ENCODE peak calls at places on chromosomes 6 and 20, in eight cellular contexts. One of them, this sample, is unnamed.

GRCh38 chr6:111485316-111485715 is 2.3 kb upstream of the REV3L start:
- DNase-seq in brain microvascular endothelial cell: no peak
- DNase-seq in cardiac muscle cell: no peak
- DNase-seq in CD4-positive, alpha-beta T cell: no peak
- DNase-seq in hepatocyte: no peak
- DNase-seq in left lung: no peak
- DNase-seq in right lobe of liver: no peak
- DNase-seq in foreskin fibroblast: no peak
- DNase-seq in this sample: no peak

GRCh38 chr6:63245908-63246307 is 34.6 kb downstream of the FKBP1C start:
- DNase-seq in brain microvascular endothelial cell: no peak
- DNase-seq in hepatocyte: no peak
- DNase-seq in CD4-positive, alpha-beta T cell: no peak
- DNase-seq in right lobe of liver: no peak
- DNase-seq in foreskin fibroblast: no peak
- DNase-seq in left lung: no peak
- DNase-seq in cardiac muscle cell: no peak
- DNase-seq in this sample: no peak

GRCh38 chr6:140440223-140440810 is 1065.9 kb upstream of the CITED2 start:
- DNase-seq in cardiac muscle cell: no peak
- DNase-seq in brain microvascular endothelial cell: no peak
- DNase-seq in hepatocyte: no peak
- DNase-seq in right lobe of liver: no peak
- DNase-seq in foreskin fibroblast: no peak
- DNase-seq in left lung: no peak
- DNase-seq in CD4-positive, alpha-beta T cell: no peak
- DNase-seq in this sample: no peak

GRCh38 chr20:57814529-57814928 is 104.7 kb upstream of the PMEPA1 start:
- DNase-seq in CD4-positive, alpha-beta T cell: no peak
- DNase-seq in right lobe of liver: no peak
- DNase-seq in cardiac muscle cell: no peak
- DNase-seq in brain microvascular endothelial cell: no peak
- DNase-seq in left lung: no peak
- DNase-seq in foreskin fibroblast: no peak
- DNase-seq in hepatocyte: no peak
- DNase-seq in this sample: no peak

GRCh38 chr6:143034689-143035334 is 25.9 kb upstream of the AIG1 start:
- DNase-seq in CD4-positive, alpha-beta T cell: no peak
- DNase-seq in right lobe of liver: no peak
- DNase-seq in foreskin fibroblast: no peak
- DNase-seq in brain microvascular endothelial cell: no peak
- DNase-seq in hepatocyte: no peak
- DNase-seq in cardiac muscle cell: no peak
- DNase-seq in left lung: peak; percentile 51
- DNase-seq in this sample: no peak

GRCh38 chr20:6590891-6591679 is 176.4 kb upstream of the BMP2 start:
- DNase-seq in right lobe of liver: no peak
- DNase-seq in foreskin fibroblast: peak; percentile 80
- DNase-seq in left lung: no peak
- DNase-seq in cardiac muscle cell: peak; percentile 69
- DNase-seq in brain microvascular endothelial cell: peak; percentile 65
- DNase-seq in hepatocyte: no peak
- DNase-seq in CD4-positive, alpha-beta T cell: no peak
- DNase-seq in this sample: no peak

GRCh38 chr6:73515204-73516101 is 5.4 kb downstream of the EEF1A1 start:
- DNase-seq in brain microvascular endothelial cell: no peak
- DNase-seq in CD4-positive, alpha-beta T cell: peak; percentile 26
- DNase-seq in right lobe of liver: no peak
- DNase-seq in cardiac muscle cell: peak; percentile 89
- DNase-seq in hepatocyte: peak; percentile 83
- DNase-seq in left lung: no peak
- DNase-seq in foreskin fibroblast: peak; percentile 66
- DNase-seq in this sample: no peak

GRCh38 chr20:4677846-4678245 is 43.9 kb upstream of the PRND start:
- DNase-seq in left lung: no peak
- DNase-seq in CD4-positive, alpha-beta T cell: no peak
- DNase-seq in right lobe of liver: no peak
- DNase-seq in foreskin fibroblast: no peak
- DNase-seq in cardiac muscle cell: no peak
- DNase-seq in brain microvascular endothelial cell: no peak
- DNase-seq in hepatocyte: no peak
- DNase-seq in this sample: no peak

GRCh38 chr20:58553841-58554240 is 38.6 kb upstream of the APCDD1L start:
- DNase-seq in CD4-positive, alpha-beta T cell: no peak
- DNase-seq in brain microvascular endothelial cell: no peak
- DNase-seq in right lobe of liver: no peak
- DNase-seq in foreskin fibroblast: no peak
- DNase-seq in cardiac muscle cell: peak; percentile 57
- DNase-seq in left lung: no peak
- DNase-seq in hepatocyte: peak; percentile 46
- DNase-seq in this sample: no peak

GRCh38 chr6:24918641-24919403 is 16.9 kb downstream of the RIPOR2 start:
- DNase-seq in foreskin fibroblast: no peak
- DNase-seq in CD4-positive, alpha-beta T cell: no peak
- DNase-seq in brain microvascular endothelial cell: no peak
- DNase-seq in right lobe of liver: no peak
- DNase-seq in hepatocyte: no peak
- DNase-seq in cardiac muscle cell: no peak
- DNase-seq in left lung: no peak
- DNase-seq in this sample: no peak

GRCh38 chr20:51412333-51412761 is 130.2 kb downstream of the NFATC2 start:
- DNase-seq in brain microvascular endothelial cell: peak; percentile 53
- DNase-seq in cardiac muscle cell: peak; percentile 57
- DNase-seq in CD4-positive, alpha-beta T cell: no peak
- DNase-seq in foreskin fibroblast: peak; percentile 32
- DNase-seq in right lobe of liver: peak; percentile 92
- DNase-seq in hepatocyte: peak; percentile 35
- DNase-seq in left lung: no peak
- DNase-seq in this sample: no peak

GRCh38 chr20:53040678-53041674 is 68.8 kb downstream of the TSHZ2 start:
- DNase-seq in CD4-positive, alpha-beta T cell: no peak
- DNase-seq in right lobe of liver: no peak
- DNase-seq in hepatocyte: no peak
- DNase-seq in foreskin fibroblast: no peak
- DNase-seq in cardiac muscle cell: peak; percentile 49
- DNase-seq in brain microvascular endothelial cell: no peak
- DNase-seq in left lung: no peak
- DNase-seq in this sample: no peak

GRCh38 chr6:105318660-105319059 is 84.2 kb downstream of the PREP start:
- DNase-seq in right lobe of liver: no peak
- DNase-seq in cardiac muscle cell: peak; percentile 50
- DNase-seq in foreskin fibroblast: peak; percentile 33
- DNase-seq in hepatocyte: no peak
- DNase-seq in brain microvascular endothelial cell: peak; percentile 70
- DNase-seq in CD4-positive, alpha-beta T cell: no peak
- DNase-seq in left lung: no peak
- DNase-seq in this sample: no peak

GRCh38 chr6:139173172-139173571 is 38.3 kb downstream of the HECA start:
- DNase-seq in cardiac muscle cell: no peak
- DNase-seq in brain microvascular endothelial cell: no peak
- DNase-seq in hepatocyte: no peak
- DNase-seq in foreskin fibroblast: no peak
- DNase-seq in left lung: no peak
- DNase-seq in right lobe of liver: no peak
- DNase-seq in CD4-positive, alpha-beta T cell: no peak
- DNase-seq in this sample: no peak
- TF ChIP-seq CTCF in cardiac muscle cell: no peak
- TF ChIP-seq CTCF in brain microvascular endothelial cell: peak; percentile 35
- TF ChIP-seq CTCF in hepatocyte: no peak
- TF ChIP-seq CTCF in foreskin fibroblast: no peak
- TF ChIP-seq CTCF in left lung: no peak
- TF ChIP-seq CTCF in right lobe of liver: no peak
- TF ChIP-seq CTCF in CD4-positive, alpha-beta T cell: peak; percentile 39
- TF ChIP-seq CTCF in this sample: no peak

GRCh38 chr6:80165819-80166218 is 59.3 kb downstream of the BCKDHB start:
- DNase-seq in hepatocyte: no peak
- DNase-seq in CD4-positive, alpha-beta T cell: no peak
- DNase-seq in brain microvascular endothelial cell: no peak
- DNase-seq in foreskin fibroblast: no peak
- DNase-seq in cardiac muscle cell: no peak
- DNase-seq in left lung: no peak
- DNase-seq in right lobe of liver: no peak
- DNase-seq in this sample: no peak

GRCh38 chr6:80165143-80165542 is 58.7 kb downstream of the BCKDHB start:
- DNase-seq in CD4-positive, alpha-beta T cell: no peak
- DNase-seq in left lung: no peak
- DNase-seq in right lobe of liver: no peak
- DNase-seq in hepatocyte: no peak
- DNase-seq in brain microvascular endothelial cell: no peak
- DNase-seq in foreskin fibroblast: no peak
- DNase-seq in cardiac muscle cell: peak; percentile 33
- DNase-seq in this sample: no peak

GRCh38 chr6:80158478-80158989 is 52.1 kb downstream of the BCKDHB start:
- DNase-seq in foreskin fibroblast: no peak
- DNase-seq in cardiac muscle cell: no peak
- DNase-seq in CD4-positive, alpha-beta T cell: no peak
- DNase-seq in right lobe of liver: no peak
- DNase-seq in brain microvascular endothelial cell: no peak
- DNase-seq in left lung: no peak
- DNase-seq in hepatocyte: no peak
- DNase-seq in this sample: no peak

GRCh38 chr6:80161438-80161837 is 55.0 kb downstream of the BCKDHB start:
- DNase-seq in left lung: no peak
- DNase-seq in right lobe of liver: no peak
- DNase-seq in hepatocyte: no peak
- DNase-seq in foreskin fibroblast: no peak
- DNase-seq in brain microvascular endothelial cell: no peak
- DNase-seq in cardiac muscle cell: no peak
- DNase-seq in CD4-positive, alpha-beta T cell: no peak
- DNase-seq in this sample: no peak

DNA sequence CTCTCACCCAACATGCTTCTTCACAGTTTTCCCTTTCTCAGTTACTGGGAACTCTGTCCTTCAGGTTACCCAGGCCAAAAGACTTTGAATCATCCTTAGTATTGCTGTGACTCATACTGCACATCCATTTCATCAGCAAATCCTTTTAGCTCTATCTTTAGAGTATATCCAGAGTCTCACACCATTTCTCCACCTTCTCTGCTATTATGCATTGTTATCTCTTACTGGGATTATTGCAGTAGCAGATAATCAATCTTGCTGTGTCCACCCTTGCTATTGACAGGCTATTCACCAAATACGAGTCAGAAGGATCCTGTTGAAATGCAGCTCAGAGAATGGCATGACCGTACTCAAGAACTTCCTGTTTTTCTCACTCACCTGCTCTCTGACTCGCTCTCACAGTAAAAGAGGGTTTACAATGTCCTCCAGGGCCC is 57.3 kb downstream of the BCKDHB start:
- DNase-seq in hepatocyte: peak; percentile 32
- DNase-seq in foreskin fibroblast: peak; percentile 63
- DNase-seq in left lung: no peak
- DNase-seq in CD4-positive, alpha-beta T cell: no peak
- DNase-seq in cardiac muscle cell: peak; percentile 60
- DNase-seq in brain microvascular endothelial cell: peak; percentile 64
- DNase-seq in right lobe of liver: no peak
- DNase-seq in this sample: no peak
- TF ChIP-seq CTCF in hepatocyte: no peak
- TF ChIP-seq CTCF in foreskin fibroblast: no peak
- TF ChIP-seq CTCF in left lung: no peak
- TF ChIP-seq CTCF in CD4-positive, alpha-beta T cell: no peak
- TF ChIP-seq CTCF in cardiac muscle cell: no peak
- TF ChIP-seq CTCF in brain microvascular endothelial cell: no peak
- TF ChIP-seq CTCF in right lobe of liver: no peak
- TF ChIP-seq CTCF in this sample: no peak

DNA sequence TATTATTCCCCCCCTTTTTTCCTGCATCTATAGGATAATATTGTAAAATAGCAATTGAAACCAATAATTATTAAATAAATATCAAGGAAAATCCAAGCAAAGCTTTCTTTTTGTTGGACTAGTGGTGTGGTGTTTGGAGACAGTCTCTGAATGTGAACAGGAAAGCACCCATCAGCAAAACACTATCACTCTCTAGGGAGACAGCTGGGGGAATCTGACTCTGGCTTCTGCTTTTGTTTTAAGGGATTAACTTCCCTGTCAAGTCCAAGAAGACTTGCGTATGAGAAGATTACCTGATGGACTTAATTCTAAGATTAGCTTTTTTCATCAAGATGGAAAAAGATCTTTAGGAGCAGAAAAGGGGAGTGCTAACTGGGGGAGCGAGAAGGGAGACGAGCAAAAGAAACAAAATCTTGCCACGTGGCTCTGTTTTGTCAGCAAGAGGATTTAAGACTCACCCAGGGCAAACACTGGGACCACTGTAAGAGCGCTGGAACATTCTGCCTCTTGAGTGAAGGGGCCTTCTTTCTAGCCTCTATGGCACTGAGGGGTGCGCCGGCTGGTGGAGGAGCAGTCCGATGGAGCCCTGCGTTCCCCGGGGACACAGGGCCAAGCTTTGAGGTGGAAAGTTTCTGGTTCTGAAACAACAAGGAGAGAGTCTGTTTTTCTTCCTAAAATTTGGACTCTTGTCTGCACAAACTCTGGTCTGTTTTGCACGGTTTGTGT is 570 bp downstream of the TULP4 start:
- DNase-seq in foreskin fibroblast: no peak
- DNase-seq in right lobe of liver: no peak
- DNase-seq in cardiac muscle cell: no peak
- DNase-seq in hepatocyte: no peak
- DNase-seq in left lung: no peak
- DNase-seq in CD4-positive, alpha-beta T cell: no peak
- DNase-seq in brain microvascular endothelial cell: no peak
- DNase-seq in this sample: no peak
- TF ChIP-seq CTCF in foreskin fibroblast: no peak
- TF ChIP-seq CTCF in right lobe of liver: no peak
- TF ChIP-seq CTCF in cardiac muscle cell: no peak
- TF ChIP-seq CTCF in hepatocyte: no peak
- TF ChIP-seq CTCF in left lung: no peak
- TF ChIP-seq CTCF in CD4-positive, alpha-beta T cell: no peak
- TF ChIP-seq CTCF in brain microvascular endothelial cell: no peak
- TF ChIP-seq CTCF in this sample: no peak

GRCh38 chr6:158115508-158115907 is 52.6 kb downstream of the SERAC1 start:
- DNase-seq in CD4-positive, alpha-beta T cell: no peak
- DNase-seq in foreskin fibroblast: no peak
- DNase-seq in brain microvascular endothelial cell: no peak
- DNase-seq in left lung: no peak
- DNase-seq in hepatocyte: no peak
- DNase-seq in right lobe of liver: no peak
- DNase-seq in cardiac muscle cell: no peak
- DNase-seq in this sample: no peak
- TF ChIP-seq CTCF in CD4-positive, alpha-beta T cell: no peak
- TF ChIP-seq CTCF in foreskin fibroblast: no peak
- TF ChIP-seq CTCF in brain microvascular endothelial cell: no peak
- TF ChIP-seq CTCF in left lung: no peak
- TF ChIP-seq CTCF in hepatocyte: no peak
- TF ChIP-seq CTCF in right lobe of liver: no peak
- TF ChIP-seq CTCF in cardiac muscle cell: no peak
- TF ChIP-seq CTCF in this sample: no peak

This sample was measured in progenitor cell of endocrine pancreas.